ENCODE peak calls at places on chromosomes 16 and 17, in eight cellular contexts. V, I, Q, T, Z, E, K and P are unnamed samples.

GRCh38 chr16:17939052-17939673 is 397.4 kb downstream of the NPIPA8 start:
- DNase-seq in V (no peak), I (no peak), Q (no peak), T (no peak), Z (no peak), E (no peak), K (no peak), P (no peak)

GRCh38 chr17:64773836-64774761 is 112.0 kb upstream of the SMURF2 start:
- DNase-seq in V (peak; percentile 41), I (peak; percentile 40), Q (peak; percentile 83), T (peak; percentile 60), Z (peak; percentile 75), E (peak; percentile 70), K (peak; percentile 97), P (peak; percentile 64)

GRCh38 chr16:29962344-29962994 is 590 bp downstream of the TMEM219 start:
- DNase-seq in V (peak; percentile 2), I (peak; percentile 59), Q (peak; percentile 22), T (peak; percentile 58), Z (peak; percentile 27), E (no peak), K (no peak), P (no peak)

GRCh38 chr16:54926166-54926838 is 4.4 kb upstream of the IRX5 start:
- DNase-seq in V (peak; percentile 82), I (no peak), Q (peak; percentile 79), T (peak; percentile 87), Z (peak; percentile 33), E (peak; percentile 70), K (no peak), P (peak; percentile 83)

GRCh38 chr16:86517652-86518258 is 7.4 kb downstream of the FOXF1 start:
- DNase-seq in V (no peak), I (peak; percentile 66), Q (peak; percentile 27), T (peak; percentile 81), Z (peak; percentile 88), E (peak; percentile 25), K (peak; percentile 80), P (peak; percentile 69)

GRCh38 chr16:4681471-4682083 is 11.8 kb upstream of the NUDT16L1 start:
- DNase-seq in V (no peak), I (no peak), Q (no peak), T (no peak), Z (no peak), E (no peak), K (no peak), P (no peak)

GRCh38 chr16:86622700-86623615 is 44.6 kb downstream of the FOXL1 start:
- DNase-seq in V (no peak), I (no peak), Q (no peak), T (no peak), Z (no peak), E (no peak), K (no peak), P (no peak)

GRCh38 chr16:67806428-67807147 is at the start of the genes RANBP10 and TSNAXIP1:
- DNase-seq in V (peak; percentile 98), I (peak; percentile 100), Q (peak; percentile 99), T (peak; percentile 100), Z (peak; percentile 99), E (peak; percentile 99), K (peak; percentile 99), P (peak; percentile 99)

GRCh38 chr17:35973333-35974260 is 7.7 kb downstream of the CCL16 start:
- DNase-seq in V (peak; percentile 15), I (peak; percentile 87), Q (peak; percentile 73), T (peak; percentile 36), Z (peak; percentile 32), E (no peak), K (no peak), P (no peak)

GRCh38 chr16:48383877-48384304 is 1.3 kb downstream of the SIAH1 start:
- DNase-seq in V (peak; percentile 30), I (peak; percentile 63), Q (peak; percentile 48), T (peak; percentile 49), Z (no peak), E (peak; percentile 27), K (no peak), P (no peak)

GRCh38 chr17:59387351-59388069 is 56.1 kb downstream of the YPEL2 start:
- DNase-seq in V (no peak), I (no peak), Q (no peak), T (peak; percentile 24), Z (no peak), E (no peak), K (no peak), P (peak; percentile 19)

GRCh38 chr17:69864531-69864930 is 210.5 kb upstream of the KCNJ16 start:
- DNase-seq in V (no peak), I (no peak), Q (no peak), T (peak; percentile 54), Z (peak; percentile 60), E (no peak), K (no peak), P (no peak)

GRCh38 chr16:3065742-3066439 is 451 bp downstream of the IL32 start:
- DNase-seq in V (no peak), I (no peak), Q (no peak), T (no peak), Z (no peak), E (no peak), K (no peak), P (no peak)

GRCh38 chr17:74514632-74515035 is 16.6 kb downstream of the CD300LB start:
- DNase-seq in V (no peak), I (no peak), Q (no peak), T (peak; percentile 76), Z (no peak), E (no peak), K (no peak), P (no peak)

GRCh38 chr17:29588561-29589411 is 662 bp downstream of the GIT1 start:
- DNase-seq in V (peak; percentile 11), I (no peak), Q (no peak), T (peak; percentile 69), Z (peak; percentile 29), E (peak; percentile 61), K (no peak), P (peak; percentile 9)

GRCh38 chr16:63720848-63721247 is 1401.0 kb downstream of the CDH11 start:
- DNase-seq in V (no peak), I (no peak), Q (no peak), T (no peak), Z (no peak), E (peak; percentile 1), K (no peak), P (no peak)

GRCh38 chr16:3523281-3523680 is 22.5 kb downstream of the CLUAP1 start:
- DNase-seq in V (no peak), I (no peak), Q (no peak), T (no peak), Z (no peak), E (no peak), K (no peak), P (no peak)

GRCh38 chr17:2435181-2435741 is 34.4 kb upstream of the MNT start:
- DNase-seq in V (peak; percentile 32), I (no peak), Q (no peak), T (peak; percentile 64), Z (peak; percentile 31), E (no peak), K (peak; percentile 73), P (no peak)

GRCh38 chr17:74199306-74200092 is 4.0 kb upstream of the RPL38 start:
- DNase-seq in V (no peak), I (peak; percentile 50), Q (peak; percentile 20), T (peak; percentile 74), Z (no peak), E (peak; percentile 64), K (peak; percentile 89), P (peak; percentile 46)

DNA sequence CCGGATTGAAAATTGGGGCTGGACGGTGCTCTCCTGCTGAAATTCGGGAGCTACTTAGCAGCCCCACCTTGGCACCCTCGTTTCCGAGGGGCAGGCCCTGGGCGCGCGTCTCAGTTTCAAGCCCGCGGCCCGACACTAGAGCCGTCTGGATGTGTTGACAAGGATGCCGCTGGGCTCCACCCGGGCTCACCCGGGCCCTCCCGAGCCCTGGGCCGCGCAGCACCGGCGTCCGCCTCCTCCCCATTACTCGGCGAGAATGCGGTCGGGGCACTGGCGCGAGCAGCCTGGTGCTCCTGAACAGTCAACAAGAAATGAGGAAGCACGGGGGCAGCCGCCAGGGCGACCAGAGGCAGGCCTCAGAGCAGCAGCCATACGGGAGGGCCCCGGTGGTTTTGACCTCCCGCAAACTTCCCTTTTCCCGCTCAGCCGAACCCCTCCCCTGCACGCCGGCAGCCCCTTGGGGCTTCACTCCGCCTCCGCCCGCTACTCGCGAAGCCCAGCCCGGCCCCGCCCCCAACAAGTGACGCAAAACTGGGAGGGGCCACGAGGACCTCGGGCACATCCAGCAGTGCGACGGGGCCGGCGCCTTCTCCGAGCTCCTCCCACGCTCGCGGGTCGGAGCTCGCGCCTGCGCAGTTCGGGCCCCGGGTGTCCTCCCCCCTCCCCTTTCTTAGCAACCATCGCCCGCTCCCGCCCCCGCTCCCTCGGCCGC is 447 bp upstream of the SEC14L1 start:
- DNase-seq in V (peak; percentile 86), I (peak; percentile 99), Q (peak; percentile 97), T (peak; percentile 99), Z (peak; percentile 96), E (peak; percentile 100), K (peak; percentile 100), P (peak; percentile 98)
- H2AFZ ChIP-seq in V (peak overlapping the region; percentile 38), I (no peak overlapping the region), Q (peak overlapping the region; percentile 14), T (peak overlapping the region; percentile 82), Z (peak overlapping the region; percentile 92), E (peak overlapping the region; percentile 65), K (no peak overlapping the region), P (peak overlapping the region; percentile 66)

GRCh38 chr16:56945847-56946527 is 14.0 kb downstream of the HERPUD1 start:
- DNase-seq in V (no peak), I (no peak), Q (no peak), T (no peak), Z (no peak), E (no peak), K (no peak), P (no peak)
- H4K20me1 ChIP-seq in V (peaks cover 69% of the 10 kb centered on the region), I (no peaks in the 10 kb centered on the region), Q (peaks cover 2% of the 10 kb centered on the region), T (peaks cover 4% of the 10 kb centered on the region), Z (peaks cover 52% of the 10 kb centered on the region), E (peaks cover 2% of the 10 kb centered on the region), K (no peaks in the 10 kb centered on the region), P (no peaks in the 10 kb centered on the region)

DNA sequence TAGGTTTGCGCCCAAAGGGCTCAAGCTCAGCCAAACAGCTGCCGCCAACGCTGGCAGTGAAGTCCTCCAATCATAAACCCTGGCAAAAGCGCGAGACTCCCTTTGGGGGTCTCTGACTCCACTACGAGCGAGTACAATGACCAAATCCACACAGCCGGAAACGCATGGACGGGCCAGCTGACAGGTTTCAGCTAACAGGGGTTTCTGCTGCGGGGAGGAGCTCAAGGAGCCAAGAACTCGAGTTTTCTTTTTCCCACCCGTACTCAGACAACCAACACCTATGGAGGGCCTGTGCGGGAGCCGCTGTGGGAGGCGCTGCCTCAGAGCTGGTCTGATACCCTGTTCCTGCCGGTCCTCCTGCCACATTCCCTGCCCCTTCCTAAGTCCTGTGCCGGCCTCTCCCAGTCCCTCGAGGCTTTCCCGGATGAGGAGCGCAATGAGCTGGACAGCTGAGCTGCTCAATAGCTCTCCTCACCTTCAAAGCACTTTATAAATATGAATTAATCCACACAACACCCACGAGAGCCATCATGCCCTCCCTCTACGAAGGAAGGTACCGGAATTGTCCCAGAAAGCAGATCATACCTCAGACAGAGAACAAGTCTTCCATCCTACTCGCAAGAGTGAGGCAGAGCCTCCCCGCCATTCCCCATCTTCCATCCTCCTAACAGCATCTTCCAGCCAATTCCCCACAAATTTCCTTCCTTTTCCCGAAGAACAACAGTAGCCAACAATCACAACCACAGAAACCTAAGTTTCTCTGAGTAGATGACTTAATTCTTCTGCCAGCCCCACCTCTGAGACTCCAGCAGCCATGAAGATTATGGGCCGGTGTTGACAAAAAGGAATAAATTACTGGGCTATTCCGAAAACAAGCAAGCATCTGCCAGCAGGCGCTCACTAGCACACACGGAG is 6.1 kb downstream of the ABR start:
- DNase-seq in V (no peak), I (no peak), Q (no peak), T (no peak), Z (no peak), E (no peak), K (no peak), P (no peak)
- H3K27ac ChIP-seq in V (no peak overlapping the region), I (no peak overlapping the region), Q (no peak overlapping the region), T (no peak overlapping the region), Z (no peak overlapping the region), E (no peak overlapping the region), K (no peak overlapping the region), P (no peak overlapping the region)

GRCh38 chr16:19972111-19972510 is 87.5 kb upstream of the GPRC5B start:
- DNase-seq in V (no peak), I (no peak), Q (peak; percentile 0), T (no peak), Z (no peak), E (no peak), K (no peak), P (no peak)
- H2AFZ ChIP-seq in V (no peak overlapping the region), I (no peak overlapping the region), Q (no peak overlapping the region), T (no peak overlapping the region), Z (no peak overlapping the region), E (no peak overlapping the region), K (no peak overlapping the region), P (no peak overlapping the region)